ENCODE peak calls at places on chromosomes 6 and 20, in six cellular contexts. One of them, this sample, is unnamed.

GRCh38 chr20:24337074-24337473 is 132.4 kb upstream of the SYNDIG1 start:
- DNase-seq in K562: no peak
- DNase-seq in heart left ventricle: no peak
- DNase-seq in esophagus squamous epithelium: no peak
- DNase-seq in fibroblast of lung: peak; percentile 24
- DNase-seq in heart right ventricle: no peak
- DNase-seq in this sample: peak; percentile 25

GRCh38 chr20:56411759-56412472 is at the start of gene CASS4:
- DNase-seq in esophagus squamous epithelium: no peak
- DNase-seq in heart right ventricle: peak; percentile 34
- DNase-seq in K562: peak; percentile 89
- DNase-seq in fibroblast of lung: peak; percentile 93
- DNase-seq in heart left ventricle: peak; percentile 47
- DNase-seq in this sample: no peak

GRCh38 chr6:45072014-45072413 is 256.1 kb upstream of the RUNX2 start:
- DNase-seq in K562: no peak
- DNase-seq in heart left ventricle: no peak
- DNase-seq in heart right ventricle: no peak
- DNase-seq in esophagus squamous epithelium: no peak
- DNase-seq in fibroblast of lung: peak; percentile 29
- DNase-seq in this sample: no peak

GRCh38 chr20:49701313-49701731 is 12.4 kb downstream of the B4GALT5 start:
- DNase-seq in fibroblast of lung: peak; percentile 36
- DNase-seq in heart left ventricle: no peak
- DNase-seq in heart right ventricle: no peak
- DNase-seq in K562: no peak
- DNase-seq in esophagus squamous epithelium: no peak
- DNase-seq in this sample: no peak

GRCh38 chr6:47103931-47104330 is 61.8 kb upstream of the ADGRF1 start:
- DNase-seq in heart right ventricle: no peak
- DNase-seq in K562: no peak
- DNase-seq in esophagus squamous epithelium: no peak
- DNase-seq in heart left ventricle: no peak
- DNase-seq in fibroblast of lung: no peak
- DNase-seq in this sample: no peak

GRCh38 chr6:83226517-83226916 is 33.4 kb downstream of the RWDD2A start:
- DNase-seq in heart left ventricle: no peak
- DNase-seq in esophagus squamous epithelium: no peak
- DNase-seq in heart right ventricle: no peak
- DNase-seq in K562: no peak
- DNase-seq in fibroblast of lung: peak; percentile 52
- DNase-seq in this sample: no peak

GRCh38 chr20:59994697-59995122 is 36.5 kb downstream of the CDH26 start:
- DNase-seq in esophagus squamous epithelium: no peak
- DNase-seq in K562: peak; percentile 38
- DNase-seq in fibroblast of lung: peak; percentile 18
- DNase-seq in heart left ventricle: peak; percentile 27
- DNase-seq in heart right ventricle: peak; percentile 32
- DNase-seq in this sample: no peak

GRCh38 chr6:68240731-68241130 is 394.4 kb upstream of the ADGRB3 start:
- DNase-seq in heart right ventricle: no peak
- DNase-seq in esophagus squamous epithelium: no peak
- DNase-seq in fibroblast of lung: peak; percentile 28
- DNase-seq in heart left ventricle: no peak
- DNase-seq in K562: no peak
- DNase-seq in this sample: no peak

GRCh38 chr6:101085327-101085726 is 204.2 kb upstream of the ASCC3 start:
- DNase-seq in esophagus squamous epithelium: no peak
- DNase-seq in heart right ventricle: no peak
- DNase-seq in fibroblast of lung: no peak
- DNase-seq in heart left ventricle: no peak
- DNase-seq in K562: no peak
- DNase-seq in this sample: no peak

GRCh38 chr6:16514249-16514648 is 247.0 kb downstream of the ATXN1 start:
- DNase-seq in heart right ventricle: no peak
- DNase-seq in K562: peak; percentile 26
- DNase-seq in heart left ventricle: no peak
- DNase-seq in esophagus squamous epithelium: no peak
- DNase-seq in fibroblast of lung: peak; percentile 70
- DNase-seq in this sample: no peak

GRCh38 chr6:145883263-145883662 is 68.7 kb upstream of the FBXO30 start:
- DNase-seq in K562: no peak
- DNase-seq in heart left ventricle: no peak
- DNase-seq in heart right ventricle: no peak
- DNase-seq in fibroblast of lung: no peak
- DNase-seq in esophagus squamous epithelium: no peak
- DNase-seq in this sample: no peak

GRCh38 chr6:28866342-28867077 is 57.3 kb downstream of the TRIM27 start:
- DNase-seq in heart left ventricle: peak; percentile 60
- DNase-seq in esophagus squamous epithelium: no peak
- DNase-seq in K562: no peak
- DNase-seq in heart right ventricle: peak; percentile 54
- DNase-seq in fibroblast of lung: peak; percentile 30
- DNase-seq in this sample: no peak

GRCh38 chr6:116847234-116847633 is 18.4 kb upstream of the GPRC6A start:
- DNase-seq in heart right ventricle: no peak
- DNase-seq in heart left ventricle: no peak
- DNase-seq in fibroblast of lung: peak; percentile 68
- DNase-seq in K562: peak; percentile 17
- DNase-seq in esophagus squamous epithelium: no peak
- DNase-seq in this sample: no peak
- TF ChIP-seq CTCF in heart right ventricle: peak; percentile 20
- TF ChIP-seq CTCF in heart left ventricle: peak; percentile 48
- TF ChIP-seq CTCF in fibroblast of lung: no peak
- TF ChIP-seq CTCF in K562: peak; percentile 28
- TF ChIP-seq CTCF in esophagus squamous epithelium: no peak
- TF ChIP-seq CTCF in this sample: peak; percentile 5

GRCh38 chr6:174036-174435 is 118.3 kb upstream of the DUSP22 start:
- DNase-seq in esophagus squamous epithelium: no peak
- DNase-seq in K562: no peak
- DNase-seq in heart right ventricle: no peak
- DNase-seq in heart left ventricle: no peak
- DNase-seq in fibroblast of lung: no peak
- DNase-seq in this sample: no peak
- H3K36me3 ChIP-seq in esophagus squamous epithelium: no peaks in the 10 kb centered on the region
- H3K36me3 ChIP-seq in K562: no peaks in the 10 kb centered on the region
- H3K36me3 ChIP-seq in heart right ventricle: no peaks in the 10 kb centered on the region
- H3K36me3 ChIP-seq in heart left ventricle: no peaks in the 10 kb centered on the region
- H3K36me3 ChIP-seq in fibroblast of lung: no peaks in the 10 kb centered on the region
- H3K36me3 ChIP-seq in this sample: no peaks in the 10 kb centered on the region

GRCh38 chr20:20241966-20242365 is 125.9 kb upstream of the INSM1 start:
- DNase-seq in fibroblast of lung: no peak
- DNase-seq in heart right ventricle: no peak
- DNase-seq in heart left ventricle: no peak
- DNase-seq in esophagus squamous epithelium: no peak
- DNase-seq in K562: no peak
- DNase-seq in this sample: no peak

GRCh38 chr20:20231528-20232298 is 136.2 kb upstream of the INSM1 start:
- DNase-seq in heart left ventricle: no peak
- DNase-seq in esophagus squamous epithelium: no peak
- DNase-seq in fibroblast of lung: no peak
- DNase-seq in heart right ventricle: no peak
- DNase-seq in K562: no peak
- DNase-seq in this sample: no peak

GRCh38 chr20:20233041-20233514 is 134.8 kb upstream of the INSM1 start:
- DNase-seq in K562: peak; percentile 15
- DNase-seq in esophagus squamous epithelium: no peak
- DNase-seq in heart right ventricle: no peak
- DNase-seq in heart left ventricle: no peak
- DNase-seq in fibroblast of lung: no peak
- DNase-seq in this sample: no peak

GRCh38 chr20:20235681-20236080 is 132.2 kb upstream of the INSM1 start:
- DNase-seq in K562: no peak
- DNase-seq in heart right ventricle: no peak
- DNase-seq in heart left ventricle: no peak
- DNase-seq in esophagus squamous epithelium: no peak
- DNase-seq in fibroblast of lung: no peak
- DNase-seq in this sample: no peak

GRCh38 chr20:20237093-20237959 is 130.6 kb upstream of the INSM1 start:
- DNase-seq in esophagus squamous epithelium: no peak
- DNase-seq in fibroblast of lung: peak; percentile 34
- DNase-seq in heart right ventricle: peak; percentile 37
- DNase-seq in heart left ventricle: peak; percentile 32
- DNase-seq in K562: peak; percentile 53
- DNase-seq in this sample: no peak
- H3K27me3 ChIP-seq in esophagus squamous epithelium: no peaks in the 10 kb centered on the region
- H3K27me3 ChIP-seq in fibroblast of lung: no peaks in the 10 kb centered on the region
- H3K27me3 ChIP-seq in heart right ventricle: peaks cover 9% of the 10 kb centered on the region
- H3K27me3 ChIP-seq in heart left ventricle: no peaks in the 10 kb centered on the region
- H3K27me3 ChIP-seq in K562: no peaks in the 10 kb centered on the region
- H3K27me3 ChIP-seq in this sample: no peaks in the 10 kb centered on the region

GRCh38 chr6:90178294-90178678 is 118.4 kb downstream of the BACH2 start:
- DNase-seq in esophagus squamous epithelium: no peak
- DNase-seq in heart left ventricle: no peak
- DNase-seq in heart right ventricle: no peak
- DNase-seq in fibroblast of lung: no peak
- DNase-seq in K562: no peak
- DNase-seq in this sample: no peak

GRCh38 chr6:90180526-90180925 is 116.1 kb downstream of the BACH2 start:
- DNase-seq in esophagus squamous epithelium: no peak
- DNase-seq in fibroblast of lung: no peak
- DNase-seq in heart left ventricle: no peak
- DNase-seq in heart right ventricle: no peak
- DNase-seq in K562: no peak
- DNase-seq in this sample: no peak

GRCh38 chr6:90177544-90178293 is 118.9 kb downstream of the BACH2 start:
- DNase-seq in heart right ventricle: no peak
- DNase-seq in heart left ventricle: no peak
- DNase-seq in K562: no peak
- DNase-seq in esophagus squamous epithelium: no peak
- DNase-seq in fibroblast of lung: no peak
- DNase-seq in this sample: no peak

GRCh38 chr6:90175627-90176538 is 120.8 kb downstream of the BACH2 start:
- DNase-seq in fibroblast of lung: no peak
- DNase-seq in esophagus squamous epithelium: no peak
- DNase-seq in heart right ventricle: no peak
- DNase-seq in K562: no peak
- DNase-seq in heart left ventricle: no peak
- DNase-seq in this sample: no peak

DNA sequence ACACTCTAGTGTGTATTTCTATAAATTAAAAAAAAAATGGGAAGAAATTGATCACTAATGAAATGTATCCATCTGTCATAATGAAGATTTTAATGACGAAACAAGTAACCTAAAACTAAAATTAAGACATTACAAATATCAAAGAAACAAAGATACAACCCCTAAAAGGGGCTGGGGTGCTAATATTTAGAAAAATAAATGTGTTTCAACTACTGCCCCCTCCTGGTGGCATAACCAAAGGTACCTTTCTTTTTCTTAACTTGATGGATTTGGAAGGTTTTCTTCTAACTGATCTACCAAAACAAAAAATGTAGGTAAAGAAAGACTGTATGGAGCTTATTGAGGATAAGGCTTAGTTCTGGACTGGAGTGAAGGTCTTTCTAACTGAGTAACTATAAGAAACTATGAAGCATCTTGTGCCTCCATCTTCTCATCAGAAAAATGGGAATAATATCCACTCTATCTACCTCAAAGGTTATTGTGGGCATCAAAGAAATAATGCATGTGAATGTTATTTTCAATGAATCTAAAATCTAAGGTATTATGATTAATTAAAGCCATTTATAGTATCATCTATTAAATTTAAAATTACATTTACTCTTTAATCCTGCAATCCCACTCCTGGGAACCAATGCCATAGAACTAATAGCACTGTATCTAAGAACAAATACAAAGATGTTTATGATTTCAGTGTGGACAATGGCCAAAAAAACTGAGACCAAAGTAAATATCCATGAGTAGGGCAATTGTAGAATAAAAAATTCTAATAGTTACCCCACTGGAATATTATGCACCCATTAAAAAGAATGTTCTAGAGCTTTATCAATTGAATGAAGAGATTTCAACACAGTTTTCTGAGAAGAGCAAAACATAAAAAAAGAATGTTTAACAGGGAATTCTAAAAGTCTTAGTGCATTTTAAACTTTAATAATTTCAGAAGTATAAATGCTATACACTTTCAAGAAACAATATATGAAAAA is 117.2 kb downstream of the BACH2 start:
- DNase-seq in heart left ventricle: no peak
- DNase-seq in K562: no peak
- DNase-seq in fibroblast of lung: no peak
- DNase-seq in esophagus squamous epithelium: no peak
- DNase-seq in heart right ventricle: no peak
- DNase-seq in this sample: no peak
- TF ChIP-seq CTCF in heart left ventricle: peak; percentile 52
- TF ChIP-seq CTCF in K562: peak; percentile 41
- TF ChIP-seq CTCF in fibroblast of lung: peak; percentile 16
- TF ChIP-seq CTCF in esophagus squamous epithelium: no peak
- TF ChIP-seq CTCF in heart right ventricle: peak; percentile 31
- TF ChIP-seq CTCF in this sample: peak; percentile 29

DNA sequence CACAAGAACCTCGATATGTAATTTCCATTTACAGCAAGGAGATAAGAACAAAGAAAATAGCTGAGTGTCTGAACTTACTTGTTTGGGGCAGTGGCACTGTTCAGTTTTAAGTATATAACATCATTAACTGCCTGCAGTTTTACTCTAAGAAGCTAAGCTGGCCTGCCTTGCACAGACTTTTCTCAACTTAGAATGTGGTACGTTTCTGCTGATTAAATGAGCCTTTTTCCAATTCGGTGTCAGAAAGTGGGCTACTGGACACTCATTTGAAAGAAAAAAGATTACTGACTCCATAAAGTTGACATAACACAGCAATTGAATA is 2.1 kb downstream of the ZMYND8 start:
- DNase-seq in K562: no peak
- DNase-seq in fibroblast of lung: no peak
- DNase-seq in esophagus squamous epithelium: no peak
- DNase-seq in heart left ventricle: no peak
- DNase-seq in heart right ventricle: no peak
- DNase-seq in this sample: no peak
- H3K36me3 ChIP-seq in K562: peaks cover 62% of the 10 kb centered on the region
- H3K36me3 ChIP-seq in fibroblast of lung: no peaks in the 10 kb centered on the region
- H3K36me3 ChIP-seq in esophagus squamous epithelium: no peaks in the 10 kb centered on the region
- H3K36me3 ChIP-seq in heart left ventricle: no peaks in the 10 kb centered on the region
- H3K36me3 ChIP-seq in heart right ventricle: no peaks in the 10 kb centered on the region
- H3K36me3 ChIP-seq in this sample: no peaks in the 10 kb centered on the region

This sample was measured in kidney epithelial cell.